ENCODE peak calls at places on chromosome 10, in four cellular contexts. U is caudate nucleus, M is IMR-90, Z is activated T-cell treated with anti-CD3 and anti-CD28 coated beads for 1 hour. B is an unnamed sample.
A peak's percentile ranks its signal among the peaks of the same experiment; 100 is the strongest.

GRCh38 chr10:84548869-84549268 is 220.5 kb downstream of the CCSER2 start:
- DNase-seq in U (no peak), M (no peak), Z (no peak), B (no peak)

GRCh38 chr10:7956508-7956907 is 98.0 kb upstream of the GATA3 start:
- DNase-seq in U (no peak), M (peak; percentile 84), Z (no peak), B (no peak)

GRCh38 chr10:4770766-4771553 is 55.0 kb upstream of the AKR1E2 start:
- DNase-seq in U (no peak), M (peak; percentile 98), Z (no peak), B (no peak)

GRCh38 chr10:17673517-17674051 is 29.6 kb downstream of the STAM start:
- DNase-seq in U (no peak), M (peak; percentile 95), Z (no peak), B (no peak)

GRCh38 chr10:101880190-101880573 is 36.6 kb upstream of the KCNIP2 start:
- DNase-seq in U (no peak), M (no peak), Z (no peak), B (no peak)

GRCh38 chr10:14698487-14699170 is 76.1 kb downstream of the FAM107B start:
- DNase-seq in U (no peak), M (peak; percentile 83), Z (no peak), B (no peak)

GRCh38 chr10:77989081-77989724 is 40.1 kb downstream of the POLR3A start:
- DNase-seq in U (no peak), M (peak; percentile 22), Z (no peak), B (no peak)

GRCh38 chr10:9081253-9081652 is 1026.8 kb downstream of the GATA3 start:
- DNase-seq in U (no peak), M (no peak), Z (no peak), B (no peak)

GRCh38 chr10:45673074-45673628 is 579 bp upstream of the ZFAND4 start:
- DNase-seq in U (no peak), M (no peak), Z (no peak), B (no peak)

GRCh38 chr10:97519342-97519741 is 20.6 kb downstream of the UBTD1 start:
- DNase-seq in U (no peak), M (no peak), Z (no peak), B (no peak)

GRCh38 chr10:119337796-119338432 is 130.5 kb downstream of the GRK5 start:
- DNase-seq in U (no peak), M (peak; percentile 74), Z (no peak), B (no peak)

GRCh38 chr10:21870849-21871248 is 132.7 kb downstream of the DNAJC1 start:
- DNase-seq in U (no peak), M (no peak), Z (no peak), B (no peak)

GRCh38 chr10:69344591-69345244 is 66.4 kb downstream of the HK1 start:
- DNase-seq in U (no peak), M (no peak), Z (no peak), B (no peak)

GRCh38 chr10:3091346-3091787 is 24.0 kb downstream of the PFKP start:
- DNase-seq in U (no peak), M (peak; percentile 94), Z (no peak), B (no peak)

GRCh38 chr10:65275296-65275695 is 1650.5 kb upstream of the LRRTM3 start:
- DNase-seq in U (no peak), M (no peak), Z (no peak), B (no peak)

GRCh38 chr10:133262696-133263095 is 14.0 kb downstream of the ADAM8 start:
- DNase-seq in U (no peak), M (no peak), Z (no peak), B (no peak)

GRCh38 chr10:75399461-75400162 is 2.0 kb downstream of the ZNF503 start:
- DNase-seq in U (peak; percentile 52), M (peak; percentile 69), Z (peak; percentile 24), B (peak; percentile 39)

GRCh38 chr10:35372329-35372728 is 36.0 kb downstream of the CCNY start:
- DNase-seq in U (no peak), M (no peak), Z (no peak), B (no peak)

GRCh38 chr10:124728071-124728829 is 15.9 kb downstream of the FAM53B start:
- DNase-seq in U (no peak), M (peak; percentile 46), Z (no peak), B (no peak)

GRCh38 chr10:105068497-105068896 is 427.4 kb downstream of the SORCS3 start:
- DNase-seq in U (no peak), M (no peak), Z (no peak), B (no peak)

GRCh38 chr10:62180677-62181076 is 88.0 kb downstream of the RTKN2 start:
- DNase-seq in U (no peak), M (no peak), Z (no peak), B (no peak)

GRCh38 chr10:86659161-86659691 is 4.9 kb downstream of the OPN4 start:
- DNase-seq in U (no peak), M (no peak), Z (no peak), B (no peak)

GRCh38 chr10:45315508-45315907 is at the start of gene OR13A1:
- DNase-seq in U (no peak), M (no peak), Z (no peak), B (no peak)

GRCh38 chr10:22133640-22134624 is 83.9 kb downstream of the EBLN1 start:
- DNase-seq in U (no peak), M (no peak), Z (no peak), B (no peak)

GRCh38 chr10:14578060-14578952 is 196.4 kb downstream of the FAM107B start:
- DNase-seq in U (no peak), M (peak; percentile 68), Z (no peak), B (no peak)

GRCh38 chr10:73495226-73495883 is 469 bp downstream of the PPP3CB start:
- DNase-seq in U (peak; percentile 80), M (peak; percentile 87), Z (peak; percentile 78), B (peak; percentile 87)

GRCh38 chr10:99943908-99944307 is 65.8 kb downstream of the DNMBP start:
- DNase-seq in U (no peak), M (no peak), Z (no peak), B (no peak)

GRCh38 chr10:24874133-24874532 is 78.3 kb downstream of the PRTFDC1 start:
- DNase-seq in U (no peak), M (no peak), Z (no peak), B (no peak)

GRCh38 chr10:42954776-42955492 is 121.9 kb upstream of the RET start:
- DNase-seq in U (no peak), M (no peak), Z (no peak), B (no peak)

GRCh38 chr10:130990536-130990935 is 321.0 kb downstream of the TCERG1L start:
- DNase-seq in U (no peak), M (no peak), Z (no peak), B (no peak)

GRCh38 chr10:97407211-97407951 is 6.2 kb upstream of the RRP12 start:
- DNase-seq in U (no peak), M (peak; percentile 78), Z (peak; percentile 47), B (peak; percentile 41)

GRCh38 chr10:44180321-44181154 is 204.4 kb downstream of the CXCL12 start:
- DNase-seq in U (no peak), M (peak; percentile 95), Z (no peak), B (no peak)

GRCh38 chr10:14478639-14479038 is 147.9 kb upstream of the FRMD4A start:
- DNase-seq in U (peak; percentile 27), M (peak; percentile 84), Z (no peak), B (no peak)

GRCh38 chr10:59805043-59805442 is 51.8 kb upstream of the MRLN start:
- DNase-seq in U (no peak), M (peak; percentile 5), Z (no peak), B (no peak)

GRCh38 chr10:100788027-100788900 is 42.9 kb downstream of the PAX2 start:
- DNase-seq in U (no peak), M (no peak), Z (no peak), B (no peak)

GRCh38 chr10:86945361-86946214 is 11.8 kb downstream of the MMRN2 start:
- DNase-seq in U (no peak), M (no peak), Z (no peak), B (no peak)

B was measured in CD8-positive, alpha-beta T cell.